ENCODE peak calls at places on chromosomes 5 and 9, in four cellular contexts. One of them, this sample, is unnamed. For H3K4me1, the result is how much of the 10 kb centered on the place peaks cover.

GRCh38 chr5:1789838-1790462 is 9.7 kb downstream of the MRPL36 start:
- DNase-seq in body of pancreas: no peak
- DNase-seq in lower lobe of right lung: no peak
- DNase-seq in cardiac muscle cell: peak
- DNase-seq in this sample: no peak

GRCh38 chr9:124477211-124478013 is 27.2 kb downstream of the ADGRD2 start:
- DNase-seq in cardiac muscle cell: peak
- DNase-seq in lower lobe of right lung: no peak
- DNase-seq in body of pancreas: no peak
- DNase-seq in this sample: peak

GRCh38 chr5:166377756-166378155 is 1913.7 kb upstream of the WWC1 start:
- DNase-seq in lower lobe of right lung: no peak
- DNase-seq in body of pancreas: no peak
- DNase-seq in cardiac muscle cell: no peak
- DNase-seq in this sample: no peak

GRCh38 chr5:62257018-62257367 is 49.0 kb upstream of the KIF2A start:
- DNase-seq in lower lobe of right lung: no peak
- DNase-seq in body of pancreas: no peak
- DNase-seq in cardiac muscle cell: no peak
- DNase-seq in this sample: no peak

GRCh38 chr9:111897831-111898144 is 1.2 kb downstream of the UGCG start:
- DNase-seq in cardiac muscle cell: peak
- DNase-seq in lower lobe of right lung: no peak
- DNase-seq in body of pancreas: no peak
- DNase-seq in this sample: no peak

GRCh38 chr5:143205386-143205785 is 198.1 kb downstream of the NR3C1 start:
- DNase-seq in lower lobe of right lung: no peak
- DNase-seq in body of pancreas: no peak
- DNase-seq in cardiac muscle cell: peak
- DNase-seq in this sample: no peak

GRCh38 chr9:131838581-131839280 is 98.9 kb upstream of the RAPGEF1 start:
- DNase-seq in lower lobe of right lung: no peak
- DNase-seq in body of pancreas: no peak
- DNase-seq in cardiac muscle cell: no peak
- DNase-seq in this sample: peak

GRCh38 chr9:13860019-13860418 is 453.9 kb downstream of the NFIB start:
- DNase-seq in body of pancreas: no peak
- DNase-seq in cardiac muscle cell: peak
- DNase-seq in lower lobe of right lung: no peak
- DNase-seq in this sample: no peak

GRCh38 chr5:157271740-157272271 is 5.9 kb downstream of the CYFIP2 start:
- DNase-seq in lower lobe of right lung: peak
- DNase-seq in cardiac muscle cell: no peak
- DNase-seq in body of pancreas: peak
- DNase-seq in this sample: no peak

GRCh38 chr9:70672136-70672535 is 257.7 kb upstream of the KLF9 start:
- DNase-seq in body of pancreas: no peak
- DNase-seq in lower lobe of right lung: no peak
- DNase-seq in cardiac muscle cell: peak
- DNase-seq in this sample: no peak

GRCh38 chr5:41182666-41183065 is 30.7 kb downstream of the C6 start:
- DNase-seq in cardiac muscle cell: no peak
- DNase-seq in body of pancreas: no peak
- DNase-seq in lower lobe of right lung: no peak
- DNase-seq in this sample: no peak

GRCh38 chr9:84397822-84398221 is 57.3 kb upstream of the SLC28A3 start:
- DNase-seq in body of pancreas: no peak
- DNase-seq in cardiac muscle cell: peak
- DNase-seq in lower lobe of right lung: no peak
- DNase-seq in this sample: no peak

GRCh38 chr5:127995556-127995955 is 88.0 kb upstream of the SLC12A2 start:
- DNase-seq in lower lobe of right lung: no peak
- DNase-seq in body of pancreas: no peak
- DNase-seq in cardiac muscle cell: peak
- DNase-seq in this sample: no peak

GRCh38 chr5:10471672-10472071 is 30.0 kb downstream of the ROPN1L start:
- DNase-seq in body of pancreas: no peak
- DNase-seq in cardiac muscle cell: no peak
- DNase-seq in lower lobe of right lung: no peak
- DNase-seq in this sample: no peak

GRCh38 chr5:133203317-133204305 is 151.8 kb downstream of the HSPA4 start:
- DNase-seq in lower lobe of right lung: no peak
- DNase-seq in body of pancreas: no peak
- DNase-seq in cardiac muscle cell: no peak
- DNase-seq in this sample: peak

GRCh38 chr5:170429014-170429413 is 39.8 kb upstream of the KCNMB1 start:
- DNase-seq in body of pancreas: no peak
- DNase-seq in lower lobe of right lung: no peak
- DNase-seq in cardiac muscle cell: peak
- DNase-seq in this sample: peak

GRCh38 chr5:96922452-96923244 is 13.2 kb upstream of the LNPEP start:
- DNase-seq in lower lobe of right lung: no peak
- DNase-seq in body of pancreas: no peak
- DNase-seq in cardiac muscle cell: no peak
- DNase-seq in this sample: no peak

GRCh38 chr9:89038354-89039091 is 47.3 kb downstream of the S1PR3 start:
- DNase-seq in body of pancreas: peak
- DNase-seq in cardiac muscle cell: peak
- DNase-seq in lower lobe of right lung: no peak
- DNase-seq in this sample: no peak

GRCh38 chr9:130328349-130328801 is 62.8 kb downstream of the HMCN2 start:
- DNase-seq in lower lobe of right lung: no peak
- DNase-seq in body of pancreas: peak
- DNase-seq in cardiac muscle cell: peak
- DNase-seq in this sample: no peak

GRCh38 chr5:94024625-94025024 is 283.2 kb upstream of the POU5F2 start:
- DNase-seq in cardiac muscle cell: no peak
- DNase-seq in lower lobe of right lung: no peak
- DNase-seq in body of pancreas: no peak
- DNase-seq in this sample: no peak

GRCh38 chr5:113336975-113337374 is 97.8 kb downstream of the TSSK1B start:
- DNase-seq in cardiac muscle cell: peak
- DNase-seq in lower lobe of right lung: no peak
- DNase-seq in body of pancreas: peak
- DNase-seq in this sample: peak

GRCh38 chr5:133401731-133402347 is 210.5 kb downstream of the FSTL4 start:
- DNase-seq in body of pancreas: no peak
- DNase-seq in cardiac muscle cell: no peak
- DNase-seq in lower lobe of right lung: no peak
- DNase-seq in this sample: peak

GRCh38 chr5:149632311-149633251 is 51.3 kb downstream of the ARHGEF37 start:
- DNase-seq in body of pancreas: peak
- DNase-seq in cardiac muscle cell: peak
- DNase-seq in lower lobe of right lung: no peak
- DNase-seq in this sample: peak

GRCh38 chr9:35568196-35568595 is 36.9 kb upstream of the TESK1 start:
- DNase-seq in body of pancreas: no peak
- DNase-seq in cardiac muscle cell: no peak
- DNase-seq in lower lobe of right lung: no peak
- DNase-seq in this sample: no peak

GRCh38 chr9:35871514-35871913 is 1.3 kb upstream of the OR13J1 start:
- DNase-seq in lower lobe of right lung: no peak
- DNase-seq in cardiac muscle cell: no peak
- DNase-seq in body of pancreas: no peak
- DNase-seq in this sample: no peak

GRCh38 chr5:112995764-112996618 is 19.4 kb downstream of the DCP2 start:
- DNase-seq in cardiac muscle cell: peak
- DNase-seq in body of pancreas: peak
- DNase-seq in lower lobe of right lung: peak
- DNase-seq in this sample: peak

GRCh38 chr9:137918331-137919094 is 40.9 kb downstream of the CACNA1B start:
- DNase-seq in body of pancreas: no peak
- DNase-seq in cardiac muscle cell: no peak
- DNase-seq in lower lobe of right lung: no peak
- DNase-seq in this sample: no peak

GRCh38 chr9:93905473-93906133 is 49.6 kb downstream of the BARX1 start:
- DNase-seq in cardiac muscle cell: no peak
- DNase-seq in lower lobe of right lung: no peak
- DNase-seq in body of pancreas: no peak
- DNase-seq in this sample: peak

GRCh38 chr5:71969464-71969863 is 137.8 kb upstream of the MAP1B start:
- DNase-seq in cardiac muscle cell: peak
- DNase-seq in body of pancreas: no peak
- DNase-seq in lower lobe of right lung: no peak
- DNase-seq in this sample: no peak

GRCh38 chr5:7435503-7435902 is 39.6 kb downstream of the ADCY2 start:
- DNase-seq in lower lobe of right lung: no peak
- DNase-seq in body of pancreas: no peak
- DNase-seq in cardiac muscle cell: no peak
- DNase-seq in this sample: no peak
- H3K4me1 ChIP-seq in lower lobe of right lung: under half
- H3K4me1 ChIP-seq in body of pancreas: under half
- H3K4me1 ChIP-seq in cardiac muscle cell: under half
- H3K4me1 ChIP-seq in this sample: under half

GRCh38 chr5:119355244-119355635 is 579 bp upstream of the TNFAIP8 start:
- DNase-seq in lower lobe of right lung: peak
- DNase-seq in cardiac muscle cell: no peak
- DNase-seq in body of pancreas: no peak
- DNase-seq in this sample: peak
- H3K4me3 ChIP-seq in lower lobe of right lung: peak
- H3K4me3 ChIP-seq in cardiac muscle cell: peak
- H3K4me3 ChIP-seq in body of pancreas: no peak
- H3K4me3 ChIP-seq in this sample: peak

DNA sequence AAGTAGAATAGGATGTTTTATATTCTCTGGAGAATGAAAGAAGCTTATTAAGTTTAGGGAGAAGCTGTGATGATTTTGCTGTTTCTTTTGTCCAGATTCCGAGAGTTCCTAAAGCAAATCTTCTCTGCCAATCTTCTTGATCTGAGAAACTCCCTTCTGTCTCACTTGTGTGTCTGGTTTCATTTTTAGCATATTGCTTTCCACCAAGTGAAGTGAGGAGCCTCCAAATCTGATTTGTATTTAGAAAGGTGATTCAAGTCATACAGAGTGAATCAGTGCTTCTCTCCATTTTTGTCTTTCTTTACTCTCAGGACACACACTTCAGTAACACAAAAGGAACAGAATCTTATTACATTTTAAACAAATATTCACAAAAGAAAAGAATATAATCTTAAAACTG is 48.4 kb downstream of the STX17 start:
- DNase-seq in lower lobe of right lung: no peak
- DNase-seq in cardiac muscle cell: no peak
- DNase-seq in body of pancreas: no peak
- DNase-seq in this sample: no peak
- H3K4me1 ChIP-seq in lower lobe of right lung: under half
- H3K4me1 ChIP-seq in cardiac muscle cell: under half
- H3K4me1 ChIP-seq in body of pancreas: under half
- H3K4me1 ChIP-seq in this sample: under half

DNA sequence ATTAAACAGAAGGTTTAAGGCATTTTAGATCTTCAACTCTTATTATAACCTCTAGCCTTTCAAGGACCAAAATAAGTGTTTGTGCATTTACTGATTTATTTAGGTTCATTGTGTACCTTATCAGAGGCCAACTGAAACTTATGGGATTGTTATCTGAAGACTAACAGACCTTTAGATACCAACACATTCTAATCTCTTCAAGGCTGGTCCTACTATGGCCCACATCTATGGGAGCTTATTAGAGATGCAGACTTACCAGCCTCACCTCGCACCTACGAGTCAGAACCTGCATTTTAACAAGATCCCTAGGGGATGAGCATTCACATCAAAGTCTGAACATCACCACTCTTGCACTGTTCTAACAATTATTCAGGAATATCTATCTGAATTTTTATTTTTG is 1.9 kb downstream of the IARS1 start:
- DNase-seq in lower lobe of right lung: no peak
- DNase-seq in cardiac muscle cell: no peak
- DNase-seq in body of pancreas: no peak
- DNase-seq in this sample: no peak
- H3K4me3 ChIP-seq in lower lobe of right lung: no peak
- H3K4me3 ChIP-seq in cardiac muscle cell: no peak
- H3K4me3 ChIP-seq in body of pancreas: no peak
- H3K4me3 ChIP-seq in this sample: peak

GRCh38 chr9:134314950-134315715 is 11.1 kb upstream of the RXRA start:
- DNase-seq in cardiac muscle cell: no peak
- DNase-seq in body of pancreas: no peak
- DNase-seq in lower lobe of right lung: peak
- DNase-seq in this sample: peak
- H3K4me1 ChIP-seq in cardiac muscle cell: under half
- H3K4me1 ChIP-seq in body of pancreas: under half
- H3K4me1 ChIP-seq in lower lobe of right lung: under half
- H3K4me1 ChIP-seq in this sample: under half

GRCh38 chr9:127122176-127123151 is at the start of gene ANGPTL2:
- DNase-seq in cardiac muscle cell: peak
- DNase-seq in lower lobe of right lung: peak
- DNase-seq in body of pancreas: peak
- DNase-seq in this sample: peak
- H3K4me3 ChIP-seq in cardiac muscle cell: peak
- H3K4me3 ChIP-seq in lower lobe of right lung: peak
- H3K4me3 ChIP-seq in body of pancreas: no peak
- H3K4me3 ChIP-seq in this sample: peak

This sample was measured in endodermal cell.